ENCODE peak calls at places on chromosome 22, in four cellular contexts. A is IMR-90, T is endothelial cell of umbilical vein, Z is K562. K is an unnamed sample.

GRCh38 chr22:32311551-32312071 is 46.1 kb upstream of the RFPL3 start:
- DNase-seq in A (no peak), T (no peak), Z (no peak), K (no peak)

GRCh38 chr22:20424937-20425587 is 12.6 kb downstream of the SCARF2 start:
- DNase-seq in A (no peak), T (no peak), Z (peak; percentile 73), K (peak; percentile 21)

GRCh38 chr22:26287382-26288228 is 118.3 kb downstream of the SEZ6L start:
- DNase-seq in A (no peak), T (no peak), Z (no peak), K (no peak)

GRCh38 chr22:25008666-25009065 is 56.1 kb downstream of the KIAA1671 start:
- DNase-seq in A (no peak), T (no peak), Z (no peak), K (no peak)

GRCh38 chr22:29072193-29072978 is 449 bp upstream of the KREMEN1 start:
- DNase-seq in A (peak; percentile 42), T (peak; percentile 50), Z (peak; percentile 95), K (peak; percentile 57)

GRCh38 chr22:47112566-47112965 is 350.1 kb downstream of the TBC1D22A start:
- DNase-seq in A (no peak), T (no peak), Z (no peak), K (no peak)

GRCh38 chr22:29266564-29267461 is 968 bp downstream of the RHBDD3 start:
- DNase-seq in A (peak; percentile 11), T (peak; percentile 20), Z (no peak), K (no peak)

GRCh38 chr22:45843030-45843429 is 133.9 kb downstream of the WNT7B start:
- DNase-seq in A (no peak), T (no peak), Z (no peak), K (no peak)

GRCh38 chr22:42704896-42705295 is 15.8 kb downstream of the A4GALT start:
- DNase-seq in A (no peak), T (no peak), Z (no peak), K (no peak)

GRCh38 chr22:35432226-35432905 is 32.4 kb downstream of the MCM5 start:
- DNase-seq in A (no peak), T (no peak), Z (no peak), K (no peak)

GRCh38 chr22:48555606-48556005 is 1272.1 kb downstream of the BRD1 start:
- DNase-seq in A (no peak), T (no peak), Z (no peak), K (no peak)

DNA sequence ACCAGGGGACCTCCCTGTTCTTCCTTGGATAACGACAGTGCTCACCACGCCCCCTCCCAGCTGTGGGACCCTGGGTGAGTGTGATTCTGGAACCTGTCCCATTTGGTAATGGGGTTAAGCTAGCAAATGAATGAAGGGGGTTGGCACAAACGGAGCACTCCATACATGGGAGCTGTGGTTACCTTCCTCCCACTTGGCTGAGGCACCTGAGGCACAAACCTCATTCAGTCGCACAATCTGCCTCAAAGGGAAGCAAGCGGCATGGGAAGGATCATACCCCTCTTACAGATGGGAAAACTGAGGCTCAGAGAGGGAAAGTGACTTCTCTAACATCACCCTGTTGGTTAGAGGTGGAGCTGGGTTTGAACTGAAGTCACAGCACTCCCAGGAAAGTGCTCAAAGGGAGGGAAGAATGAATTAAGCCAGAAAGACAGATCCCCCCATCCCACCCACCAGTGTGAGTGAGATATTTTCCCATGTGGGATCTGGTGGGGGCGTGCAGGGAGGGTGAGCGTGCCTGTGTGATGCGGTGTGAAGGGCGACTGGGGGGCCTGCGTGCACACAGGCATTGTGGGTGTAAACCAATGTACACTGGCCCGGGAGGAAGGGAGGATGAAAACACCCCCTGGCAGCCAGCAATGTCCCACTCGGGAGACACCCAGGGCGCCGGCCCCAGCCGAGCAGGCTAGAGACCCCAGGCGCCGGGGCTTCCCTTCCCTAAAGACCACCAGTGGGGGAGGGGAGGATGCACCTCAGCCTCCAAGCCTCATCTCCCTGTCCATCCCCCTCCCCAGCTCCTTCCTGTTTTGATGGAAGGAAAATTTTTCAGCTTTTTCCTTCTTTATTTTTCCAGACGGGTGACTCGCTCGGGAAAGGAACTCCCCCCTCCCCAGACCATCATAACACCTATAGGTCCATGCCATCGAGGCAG is 7.9 kb upstream of the PDGFB start:
- DNase-seq in A (peak; percentile 25), T (peak; percentile 85), Z (no peak), K (no peak)
- H3K27ac ChIP-seq in A (peak overlapping the region; percentile 57), T (peak overlapping the region; percentile 96), Z (peak overlapping the region; percentile 44), K (peak overlapping the region; percentile 66)

GRCh38 chr22:23762866-23763578 is at the start of gene C22orf15:
- DNase-seq in A (peak; percentile 29), T (peak; percentile 28), Z (no peak), K (no peak)
- H3K4me2 ChIP-seq in A (peak within 1 kb of the TSS; percentile 59), T (peak within 1 kb of the TSS; percentile 12), Z (no peak within 1 kb of the TSS), K (no peak within 1 kb of the TSS)

DNA sequence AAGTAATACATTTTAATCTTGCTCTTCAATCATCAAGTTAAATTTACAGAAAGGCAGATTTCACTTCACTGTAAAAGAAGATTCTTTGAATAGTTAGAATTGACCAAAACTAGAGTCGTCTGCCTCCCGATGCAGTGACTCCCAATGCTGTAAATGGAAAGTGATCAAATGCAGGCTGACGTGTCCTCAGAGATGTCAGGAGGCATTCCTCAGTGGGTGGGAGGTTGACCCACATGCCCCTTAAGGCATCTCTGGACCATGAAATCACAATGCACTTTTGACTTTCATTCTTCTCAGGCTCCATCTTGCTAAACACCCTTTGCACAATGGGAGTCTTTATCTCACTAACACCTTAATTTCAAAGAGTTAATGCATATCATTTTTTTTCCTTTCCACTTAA is 19.0 kb upstream of the CECR2 start:
- DNase-seq in A (no peak), T (no peak), Z (no peak), K (no peak)
- H3K9me1 ChIP-seq in A (no peaks in the 10 kb centered on the region), T (no peaks in the 10 kb centered on the region), Z (no peaks in the 10 kb centered on the region), K (no peaks in the 10 kb centered on the region)

GRCh38 chr22:40193429-40194421 is 16.0 kb downstream of the TNRC6B start:
- DNase-seq in A (peak; percentile 34), T (peak; percentile 41), Z (no peak), K (no peak)

GRCh38 chr22:40194656-40195055 is 16.9 kb downstream of the TNRC6B start:
- DNase-seq in A (no peak), T (no peak), Z (no peak), K (no peak)

GRCh38 chr22:40190501-40190900 is 12.8 kb downstream of the TNRC6B start:
- DNase-seq in A (no peak), T (no peak), Z (peak; percentile 72), K (no peak)

GRCh38 chr22:40187389-40187788 is 9.7 kb downstream of the TNRC6B start:
- DNase-seq in A (no peak), T (no peak), Z (peak; percentile 20), K (no peak)

DNA sequence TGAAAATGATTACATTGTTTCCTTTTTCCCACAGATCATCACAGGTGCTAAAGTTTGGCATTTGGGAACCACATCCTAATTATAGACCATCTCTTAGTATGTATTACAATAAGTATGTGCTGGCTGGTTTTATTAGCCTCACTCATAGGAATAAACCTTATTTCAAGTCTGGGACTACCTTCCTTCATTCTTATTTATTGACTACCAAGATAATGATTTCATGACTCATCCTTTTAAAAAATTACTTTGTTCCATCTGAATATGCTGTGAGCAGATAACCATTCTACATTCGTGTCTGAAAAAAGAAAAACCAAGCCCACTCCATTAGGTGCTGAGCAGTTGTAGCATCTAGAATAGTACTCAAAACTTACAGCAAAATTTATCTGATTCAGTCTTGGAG is 12.3 kb downstream of the TNRC6B start:
- DNase-seq in A (peak; percentile 26), T (no peak), Z (peak; percentile 16), K (no peak)
- H3K27ac ChIP-seq in A (no peak overlapping the region), T (no peak overlapping the region), Z (no peak overlapping the region), K (no peak overlapping the region)

DNA sequence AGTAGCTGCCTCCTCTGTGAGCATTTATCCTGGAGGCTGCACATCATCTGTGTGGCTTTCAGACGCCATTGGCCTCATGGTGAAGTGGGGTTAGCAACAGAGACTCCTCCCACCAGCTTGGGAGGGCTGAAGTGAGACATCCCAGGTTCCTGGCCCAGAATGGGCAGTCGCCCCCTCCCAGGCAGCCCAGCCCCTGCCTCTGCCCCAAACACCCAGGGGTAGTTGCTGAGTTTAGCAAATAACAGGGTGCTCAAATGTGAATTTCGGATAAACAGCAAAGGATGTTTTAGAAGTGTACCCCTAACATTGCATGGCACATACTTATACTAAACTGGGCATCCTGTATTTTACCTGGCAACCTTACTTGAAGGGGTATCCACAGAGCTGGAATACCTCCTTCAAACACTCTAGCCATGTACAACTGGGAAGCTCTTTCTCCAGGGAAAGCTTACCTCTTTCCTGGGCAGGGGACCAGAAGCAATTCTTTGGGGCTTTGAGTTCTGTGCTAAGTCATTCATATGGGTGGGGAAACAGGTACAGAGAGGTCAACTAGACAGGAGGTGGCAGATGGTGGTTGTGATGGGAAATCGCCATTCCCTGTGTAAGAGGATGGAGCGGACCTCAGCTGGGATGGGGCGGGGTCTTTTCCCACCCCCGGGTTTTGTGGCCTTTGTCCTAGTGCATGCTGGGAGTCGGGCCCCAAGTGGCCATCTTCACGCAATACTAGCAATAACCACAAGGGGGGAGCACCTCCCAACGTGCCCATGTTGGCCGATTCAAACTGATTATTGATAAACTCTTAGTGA is 19.3 kb downstream of the MTFP1 start:
- DNase-seq in A (peak; percentile 52), T (peak; percentile 76), Z (peak; percentile 77), K (no peak)
- H3K4me2 ChIP-seq in A (no peak overlapping the region), T (peak overlapping the region; percentile 52), Z (peak overlapping the region; percentile 61), K (no peak overlapping the region)

DNA sequence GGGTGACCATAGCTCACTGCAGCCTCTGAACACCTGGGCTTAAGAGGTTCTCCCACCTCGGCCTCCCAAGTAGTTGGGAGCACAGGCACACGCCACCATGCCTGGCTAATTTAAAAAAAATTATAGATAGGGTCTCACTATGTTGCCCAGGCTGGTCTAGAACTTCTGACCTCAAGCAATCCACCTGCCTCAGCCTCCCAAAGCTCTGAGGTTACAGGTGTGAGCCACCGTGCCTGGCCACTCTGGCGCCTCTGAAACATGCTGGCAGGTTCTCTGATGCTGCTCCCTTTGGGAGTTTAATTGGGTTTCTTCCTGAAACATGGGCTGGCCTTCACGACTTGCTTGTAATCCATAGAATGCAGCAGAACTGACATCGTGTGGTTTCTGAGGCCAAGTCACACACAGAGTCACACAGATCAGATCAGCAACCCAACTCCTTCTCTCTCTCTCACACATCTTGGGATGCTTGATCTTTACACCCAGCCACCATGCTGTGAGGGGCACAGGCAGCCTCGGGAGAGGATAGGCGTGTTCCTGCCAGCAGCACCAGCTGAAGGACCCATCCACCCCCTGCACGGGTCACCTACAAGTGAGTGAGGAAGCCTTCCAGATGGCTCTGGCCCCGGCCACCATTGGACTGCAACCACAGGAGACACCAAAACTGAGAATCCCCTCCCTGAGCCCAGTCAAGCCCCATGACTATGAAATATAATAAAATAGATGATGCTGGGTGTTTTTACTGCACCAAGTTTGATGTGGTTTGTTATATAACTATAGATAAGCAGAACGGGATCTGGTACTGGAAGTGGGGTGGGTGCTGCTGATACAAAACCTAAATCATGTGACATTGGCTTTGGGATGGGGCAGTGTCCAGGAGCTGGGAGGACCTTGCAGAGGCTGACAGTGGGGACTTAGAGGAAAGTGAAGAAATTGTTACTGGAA is 3.1 kb upstream of the GSC2 start:
- DNase-seq in A (no peak), T (no peak), Z (no peak), K (no peak)
- H3K9me1 ChIP-seq in A (no peaks in the 10 kb centered on the region), T (no peaks in the 10 kb centered on the region), Z (no peaks in the 10 kb centered on the region), K (no peaks in the 10 kb centered on the region)